ENCODE peak calls at places on chromosomes 1 and 21, in ten cellular contexts. W, A, X, B, C, O, I, E, N and Q are unnamed samples.

GRCh38 chr1:2534315-2534714 is 4.3 kb upstream of the HES5 start:
- DNase-seq in W (no peak), A (no peak), X (no peak), B (no peak), C (no peak), O (no peak), I (no peak), E (no peak), N (no peak), Q (no peak)

GRCh38 chr1:35577071-35577998 is 4.2 kb downstream of the TFAP2E start:
- DNase-seq in W (no peak), A (no peak), X (no peak), B (no peak), C (peak), O (no peak), I (no peak), E (no peak), N (peak), Q (peak)

GRCh38 chr1:230155021-230155420 is 88.0 kb downstream of the GALNT2 start:
- DNase-seq in W (no peak), A (no peak), X (no peak), B (no peak), C (no peak), O (no peak), I (no peak), E (no peak), N (no peak), Q (no peak)

GRCh38 chr1:61602663-61603062 is 122.3 kb downstream of the TM2D1 start:
- DNase-seq in W (no peak), A (no peak), X (no peak), B (no peak), C (no peak), O (no peak), I (no peak), E (no peak), N (no peak), Q (no peak)

GRCh38 chr1:64505232-64505943 is 35.5 kb downstream of the CACHD1 start:
- DNase-seq in W (no peak), A (peak), X (no peak), B (peak), C (peak), O (peak), I (peak), E (no peak), N (no peak), Q (peak)

GRCh38 chr1:239164451-239165180 is 221.8 kb upstream of the CHRM3 start:
- DNase-seq in W (no peak), A (no peak), X (no peak), B (no peak), C (no peak), O (no peak), I (no peak), E (no peak), N (no peak), Q (no peak)

GRCh38 chr21:44519346-44520325 is 20.4 kb downstream of the KRTAP10-1 start:
- DNase-seq in W (no peak), A (no peak), X (no peak), B (no peak), C (peak), O (no peak), I (no peak), E (no peak), N (no peak), Q (no peak)

GRCh38 chr1:53890522-53890941 is 935 bp upstream of the YIPF1 start:
- DNase-seq in W (no peak), A (no peak), X (no peak), B (no peak), C (no peak), O (no peak), I (no peak), E (no peak), N (no peak), Q (no peak)

GRCh38 chr1:248822148-248823032 is 3.3 kb downstream of the SH3BP5L start:
- DNase-seq in W (no peak), A (no peak), X (no peak), B (no peak), C (no peak), O (no peak), I (no peak), E (no peak), N (no peak), Q (peak)

GRCh38 chr1:151611288-151611790 is 511 bp upstream of the SNX27 start:
- DNase-seq in W (peak), A (no peak), X (no peak), B (no peak), C (no peak), O (no peak), I (no peak), E (peak), N (no peak), Q (no peak)

GRCh38 chr21:42381347-42381984 is 14.4 kb downstream of the TMPRSS3 start:
- DNase-seq in W (peak), A (no peak), X (no peak), B (no peak), C (no peak), O (peak), I (no peak), E (peak), N (no peak), Q (peak)

GRCh38 chr1:45969866-45970265 is 162.6 kb downstream of the PIK3R3 start:
- DNase-seq in W (no peak), A (no peak), X (no peak), B (no peak), C (no peak), O (no peak), I (no peak), E (no peak), N (no peak), Q (no peak)

GRCh38 chr1:200628223-200628868 is 7.8 kb upstream of the KIF14 start:
- DNase-seq in W (no peak), A (no peak), X (no peak), B (no peak), C (no peak), O (no peak), I (no peak), E (no peak), N (peak), Q (no peak)

GRCh38 chr1:36824390-36824861 is 209.9 kb downstream of the GRIK3 start:
- DNase-seq in W (no peak), A (peak), X (no peak), B (no peak), C (no peak), O (no peak), I (no peak), E (no peak), N (no peak), Q (no peak)

GRCh38 chr1:89149229-89149628 is 23.3 kb upstream of the GBP2 start:
- DNase-seq in W (peak), A (no peak), X (no peak), B (no peak), C (no peak), O (no peak), I (peak), E (no peak), N (no peak), Q (peak)

DNA sequence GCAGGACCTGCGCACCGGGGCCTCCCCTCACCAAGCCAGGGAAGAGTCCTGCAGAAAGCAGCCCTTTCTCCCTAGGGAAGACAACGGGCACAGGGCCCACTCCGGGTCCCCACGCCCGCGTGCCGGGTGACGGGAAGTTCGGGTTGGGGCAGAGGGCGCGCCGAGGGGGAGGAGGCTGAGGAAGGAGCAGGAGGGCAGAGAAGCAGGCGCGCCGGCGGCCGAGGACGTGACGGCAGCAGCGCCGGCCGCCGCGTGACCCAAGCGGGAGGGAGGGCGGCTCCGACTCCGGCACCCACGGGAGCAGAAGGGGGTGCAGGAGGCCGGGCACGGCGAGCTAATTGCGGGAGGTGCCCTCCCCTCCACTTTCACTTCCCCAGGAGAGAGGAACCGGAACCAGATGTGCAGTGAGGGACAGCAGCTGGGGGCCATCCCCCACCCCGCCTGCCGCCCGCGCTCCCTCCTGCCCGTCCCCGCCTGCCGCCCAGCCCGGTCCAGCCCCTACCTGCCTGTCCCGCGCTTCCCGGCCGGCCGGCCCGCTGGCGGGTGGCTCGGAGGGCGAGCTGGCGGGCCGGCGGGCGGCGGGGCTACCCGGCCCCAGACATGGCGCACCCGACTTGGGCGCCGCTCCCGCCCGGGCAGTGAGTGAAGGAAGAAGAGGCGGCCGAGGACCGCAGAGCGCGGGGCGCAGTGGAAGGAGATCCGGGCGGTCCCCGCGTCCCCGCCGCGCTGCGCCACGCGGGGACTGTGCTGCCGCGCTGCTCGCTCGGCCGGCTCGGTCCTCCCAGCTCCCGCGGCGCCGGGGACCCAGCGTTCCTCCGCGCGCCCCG is 510 bp downstream of the DENND4B start:
- DNase-seq in W (peak), A (peak), X (peak), B (peak), C (peak), O (peak), I (peak), E (peak), N (peak), Q (peak)
- TF ChIP-seq POLR2A in W (no peak), A (peak), X (no peak), B (peak), C (no peak), O (peak), I (peak), E (peak), N (peak), Q (no peak)

GRCh38 chr1:202501281-202501680 is 152.8 kb downstream of the PPP1R12B start:
- DNase-seq in W (peak), A (peak), X (no peak), B (no peak), C (no peak), O (peak), I (no peak), E (peak), N (no peak), Q (peak)

GRCh38 chr1:202498542-202498941 is 150.0 kb downstream of the PPP1R12B start:
- DNase-seq in W (peak), A (no peak), X (no peak), B (no peak), C (no peak), O (no peak), I (no peak), E (no peak), N (no peak), Q (no peak)
- H3K4me3 ChIP-seq in W (no peak), A (no peak), X (no peak), B (no peak), C (no peak), O (no peak), I (no peak), E (no peak), N (no peak), Q (no peak)

GRCh38 chr1:39700348-39700747 is 9.1 kb upstream of the HPCAL4 start:
- DNase-seq in W (no peak), A (no peak), X (no peak), B (no peak), C (no peak), O (no peak), I (no peak), E (no peak), N (no peak), Q (no peak)
- H3K27ac ChIP-seq in W (no peak), A (no peak), X (no peak), B (no peak), C (no peak), O (no peak), I (no peak), E (no peak), N (no peak), Q (peak)

DNA sequence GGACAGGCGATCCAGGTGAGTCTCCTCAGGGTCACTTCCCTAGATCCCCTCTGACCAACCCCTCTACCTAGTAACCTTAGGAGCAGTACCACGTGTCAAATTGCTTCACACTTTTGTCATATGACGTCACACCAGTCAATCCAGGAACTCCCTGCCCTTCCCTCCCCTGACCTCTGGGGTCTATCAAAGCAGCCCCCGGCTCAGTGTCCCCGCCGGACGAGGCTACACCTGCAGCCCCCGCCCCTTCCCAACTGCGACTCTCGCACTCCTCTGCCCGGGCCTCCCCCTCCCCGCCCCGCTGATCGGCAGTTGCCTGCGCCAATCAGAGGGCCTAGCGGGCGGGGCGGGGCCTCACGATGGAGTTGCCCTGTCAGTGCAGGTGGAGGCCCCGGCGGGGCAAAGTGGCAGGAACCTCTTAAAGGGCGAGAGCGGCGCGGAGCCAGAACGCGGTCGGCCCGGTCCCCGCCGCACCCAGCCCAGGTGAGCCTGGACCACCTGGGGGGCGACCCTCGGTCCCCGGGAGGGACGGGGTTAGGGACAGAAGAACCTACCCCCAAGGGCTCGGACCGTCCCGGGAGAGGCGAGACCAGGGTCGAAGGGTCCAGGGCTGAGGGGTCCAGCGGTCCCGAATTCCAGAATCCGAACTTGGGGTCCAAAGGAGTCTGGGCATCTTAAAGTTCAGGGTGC is 27.5 kb upstream of the EPB41 start:
- DNase-seq in W (peak), A (peak), X (peak), B (peak), C (peak), O (peak), I (peak), E (peak), N (peak), Q (peak)
- TF ChIP-seq POLR2A in W (no peak), A (peak), X (no peak), B (peak), C (peak), O (no peak), I (peak), E (peak), N (peak), Q (peak)

DNA sequence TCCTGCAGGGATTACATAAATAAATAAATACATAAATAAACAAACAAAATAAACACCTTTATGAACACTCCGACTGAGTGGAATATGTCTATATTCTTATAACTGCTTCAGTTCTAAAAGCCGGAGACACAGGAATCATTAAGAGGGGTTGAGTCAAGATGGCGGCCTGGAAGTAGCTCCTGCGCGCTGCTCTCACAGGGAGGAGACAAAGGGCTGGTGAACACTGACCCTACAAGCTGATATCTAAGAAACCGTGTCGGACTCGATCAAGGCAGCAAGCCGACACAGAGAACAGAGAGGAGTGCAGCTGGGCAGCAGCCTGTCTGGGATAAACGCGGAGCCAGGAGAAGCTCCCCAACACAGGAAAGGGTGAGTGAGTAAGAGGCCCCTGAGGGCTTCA is 1098.6 kb upstream of the NCAM2 start:
- DNase-seq in W (no peak), A (peak), X (no peak), B (no peak), C (no peak), O (no peak), I (no peak), E (no peak), N (no peak), Q (no peak)
- H3K4me3 ChIP-seq in W (no peak), A (peak), X (no peak), B (no peak), C (no peak), O (no peak), I (no peak), E (no peak), N (no peak), Q (no peak)

GRCh38 chr1:27542463-27543273 is 52.7 kb upstream of the WASF2 start:
- DNase-seq in W (peak), A (peak), X (no peak), B (no peak), C (peak), O (peak), I (peak), E (peak), N (no peak), Q (peak)

GRCh38 chr1:27547220-27548116 is 56.5 kb downstream of the AHDC1 start:
- DNase-seq in W (no peak), A (peak), X (no peak), B (peak), C (no peak), O (no peak), I (no peak), E (no peak), N (no peak), Q (no peak)

GRCh38 chr1:27548136-27548853 is 55.6 kb downstream of the AHDC1 start:
- DNase-seq in W (no peak), A (no peak), X (no peak), B (peak), C (no peak), O (no peak), I (peak), E (no peak), N (no peak), Q (no peak)

GRCh38 chr1:27544818-27545612 is 55.0 kb upstream of the WASF2 start:
- DNase-seq in W (peak), A (no peak), X (no peak), B (peak), C (no peak), O (no peak), I (peak), E (peak), N (no peak), Q (peak)

GRCh38 chr1:27545876-27546275 is 55.9 kb upstream of the WASF2 start:
- DNase-seq in W (no peak), A (no peak), X (no peak), B (peak), C (no peak), O (no peak), I (peak), E (no peak), N (no peak), Q (no peak)
- H3K27ac ChIP-seq in W (no peak), A (no peak), X (peak), B (peak), C (peak), O (peak), I (peak), E (peak), N (no peak), Q (no peak)

GRCh38 chr1:16351994-16352841 is at the start of gene FBXO42:
- DNase-seq in W (peak), A (peak), X (peak), B (peak), C (peak), O (peak), I (peak), E (peak), N (peak), Q (peak)
- TF ChIP-seq POLR2A in W (peak), A (peak), X (no peak), B (peak), C (no peak), O (peak), I (peak), E (peak), N (peak), Q (peak)